ENCODE peak calls at places on chromosomes 2 and 18, in nine cellular contexts. One of them, this sample, is unnamed.

GRCh38 chr2:236661064-236661761 is 91.6 kb downstream of the ACKR3 start:
- DNase-seq in right cardiac atrium: no peak
- DNase-seq in effector memory CD4-positive, alpha-beta T cell: no peak
- DNase-seq in uterus: no peak
- DNase-seq in aorta: no peak
- DNase-seq in HL-60: no peak
- DNase-seq in pancreas: no peak
- DNase-seq in hepatocyte: peak
- DNase-seq in body of pancreas: no peak
- DNase-seq in this sample: no peak

GRCh38 chr2:70553334-70553583 is 367 bp downstream of the TGFA start:
- DNase-seq in pancreas: peak
- DNase-seq in body of pancreas: peak
- DNase-seq in right cardiac atrium: no peak
- DNase-seq in HL-60: no peak
- DNase-seq in effector memory CD4-positive, alpha-beta T cell: no peak
- DNase-seq in hepatocyte: peak
- DNase-seq in aorta: peak
- DNase-seq in uterus: no peak
- DNase-seq in this sample: no peak

GRCh38 chr2:143792602-143793001 is 663.4 kb downstream of the ARHGAP15 start:
- DNase-seq in uterus: no peak
- DNase-seq in hepatocyte: no peak
- DNase-seq in HL-60: no peak
- DNase-seq in body of pancreas: no peak
- DNase-seq in effector memory CD4-positive, alpha-beta T cell: no peak
- DNase-seq in right cardiac atrium: no peak
- DNase-seq in pancreas: no peak
- DNase-seq in aorta: no peak
- DNase-seq in this sample: no peak

GRCh38 chr2:937530-937929 is 13.1 kb upstream of the SNTG2 start:
- DNase-seq in pancreas: no peak
- DNase-seq in right cardiac atrium: no peak
- DNase-seq in uterus: no peak
- DNase-seq in hepatocyte: no peak
- DNase-seq in body of pancreas: no peak
- DNase-seq in HL-60: no peak
- DNase-seq in effector memory CD4-positive, alpha-beta T cell: no peak
- DNase-seq in aorta: no peak
- DNase-seq in this sample: no peak

GRCh38 chr2:135225781-135226180 is 173.7 kb downstream of the RAB3GAP1 start:
- DNase-seq in right cardiac atrium: no peak
- DNase-seq in effector memory CD4-positive, alpha-beta T cell: no peak
- DNase-seq in HL-60: no peak
- DNase-seq in body of pancreas: no peak
- DNase-seq in pancreas: no peak
- DNase-seq in aorta: no peak
- DNase-seq in uterus: no peak
- DNase-seq in hepatocyte: no peak
- DNase-seq in this sample: no peak

GRCh38 chr2:217060516-217060915 is 200.7 kb upstream of the TNP1 start:
- DNase-seq in aorta: no peak
- DNase-seq in right cardiac atrium: no peak
- DNase-seq in effector memory CD4-positive, alpha-beta T cell: no peak
- DNase-seq in body of pancreas: no peak
- DNase-seq in hepatocyte: no peak
- DNase-seq in uterus: no peak
- DNase-seq in pancreas: no peak
- DNase-seq in HL-60: no peak
- DNase-seq in this sample: no peak

GRCh38 chr2:68059769-68060525 is 2.9 kb downstream of the C1D start:
- DNase-seq in aorta: no peak
- DNase-seq in hepatocyte: no peak
- DNase-seq in right cardiac atrium: no peak
- DNase-seq in effector memory CD4-positive, alpha-beta T cell: no peak
- DNase-seq in uterus: no peak
- DNase-seq in body of pancreas: no peak
- DNase-seq in pancreas: no peak
- DNase-seq in HL-60: no peak
- DNase-seq in this sample: no peak

GRCh38 chr18:77054606-77055428 is 77.8 kb downstream of the MBP start:
- DNase-seq in HL-60: peak
- DNase-seq in uterus: peak
- DNase-seq in body of pancreas: peak
- DNase-seq in aorta: peak
- DNase-seq in effector memory CD4-positive, alpha-beta T cell: peak
- DNase-seq in right cardiac atrium: peak
- DNase-seq in hepatocyte: peak
- DNase-seq in pancreas: peak
- DNase-seq in this sample: peak

GRCh38 chr2:54942373-54942772 is 107.9 kb downstream of the RTN4 start:
- DNase-seq in hepatocyte: no peak
- DNase-seq in uterus: no peak
- DNase-seq in pancreas: no peak
- DNase-seq in HL-60: no peak
- DNase-seq in effector memory CD4-positive, alpha-beta T cell: no peak
- DNase-seq in body of pancreas: no peak
- DNase-seq in right cardiac atrium: no peak
- DNase-seq in aorta: no peak
- DNase-seq in this sample: no peak

GRCh38 chr2:221808488-221808887 is 236.4 kb upstream of the EPHA4 start:
- DNase-seq in pancreas: no peak
- DNase-seq in effector memory CD4-positive, alpha-beta T cell: no peak
- DNase-seq in body of pancreas: no peak
- DNase-seq in right cardiac atrium: no peak
- DNase-seq in aorta: no peak
- DNase-seq in hepatocyte: no peak
- DNase-seq in uterus: no peak
- DNase-seq in HL-60: no peak
- DNase-seq in this sample: no peak

GRCh38 chr2:74836675-74837401 is 2.9 kb downstream of the HK2 start:
- DNase-seq in right cardiac atrium: no peak
- DNase-seq in pancreas: no peak
- DNase-seq in uterus: no peak
- DNase-seq in aorta: no peak
- DNase-seq in HL-60: no peak
- DNase-seq in hepatocyte: no peak
- DNase-seq in body of pancreas: no peak
- DNase-seq in effector memory CD4-positive, alpha-beta T cell: no peak
- DNase-seq in this sample: no peak

GRCh38 chr2:74833418-74834233 is at the start of gene HK2:
- DNase-seq in hepatocyte: peak
- DNase-seq in body of pancreas: peak
- DNase-seq in pancreas: peak
- DNase-seq in right cardiac atrium: peak
- DNase-seq in uterus: peak
- DNase-seq in effector memory CD4-positive, alpha-beta T cell: peak
- DNase-seq in HL-60: peak
- DNase-seq in aorta: peak
- DNase-seq in this sample: peak

GRCh38 chr2:74831693-74832530 is 2.0 kb upstream of the HK2 start:
- DNase-seq in HL-60: no peak
- DNase-seq in uterus: no peak
- DNase-seq in body of pancreas: no peak
- DNase-seq in hepatocyte: peak
- DNase-seq in aorta: no peak
- DNase-seq in right cardiac atrium: no peak
- DNase-seq in effector memory CD4-positive, alpha-beta T cell: no peak
- DNase-seq in pancreas: no peak
- DNase-seq in this sample: no peak

GRCh38 chr2:74835831-74836674 is 2.1 kb downstream of the HK2 start:
- DNase-seq in pancreas: no peak
- DNase-seq in aorta: no peak
- DNase-seq in hepatocyte: peak
- DNase-seq in right cardiac atrium: no peak
- DNase-seq in body of pancreas: no peak
- DNase-seq in effector memory CD4-positive, alpha-beta T cell: no peak
- DNase-seq in uterus: no peak
- DNase-seq in HL-60: no peak
- DNase-seq in this sample: no peak

GRCh38 chr2:74834806-74835755 is 1.2 kb downstream of the HK2 start:
- DNase-seq in effector memory CD4-positive, alpha-beta T cell: peak
- DNase-seq in aorta: peak
- DNase-seq in HL-60: peak
- DNase-seq in body of pancreas: peak
- DNase-seq in pancreas: peak
- DNase-seq in uterus: no peak
- DNase-seq in right cardiac atrium: peak
- DNase-seq in hepatocyte: peak
- DNase-seq in this sample: peak
- H3K27ac ChIP-seq in effector memory CD4-positive, alpha-beta T cell: peak
- H3K27ac ChIP-seq in aorta: no peak
- H3K27ac ChIP-seq in HL-60: peak
- H3K27ac ChIP-seq in body of pancreas: peak
- H3K27ac ChIP-seq in pancreas: no peak
- H3K27ac ChIP-seq in uterus: no peak
- H3K27ac ChIP-seq in right cardiac atrium: no peak
- H3K27ac ChIP-seq in hepatocyte: peak
- H3K27ac ChIP-seq in this sample: peak

GRCh38 chr2:112087346-112088020 is 32.4 kb downstream of the TMEM87B start:
- DNase-seq in uterus: no peak
- DNase-seq in effector memory CD4-positive, alpha-beta T cell: no peak
- DNase-seq in pancreas: no peak
- DNase-seq in right cardiac atrium: no peak
- DNase-seq in hepatocyte: no peak
- DNase-seq in HL-60: no peak
- DNase-seq in aorta: no peak
- DNase-seq in body of pancreas: no peak
- DNase-seq in this sample: no peak
- H3K27ac ChIP-seq in uterus: no peak
- H3K27ac ChIP-seq in effector memory CD4-positive, alpha-beta T cell: no peak
- H3K27ac ChIP-seq in pancreas: no peak
- H3K27ac ChIP-seq in right cardiac atrium: no peak
- H3K27ac ChIP-seq in hepatocyte: no peak
- H3K27ac ChIP-seq in HL-60: no peak
- H3K27ac ChIP-seq in aorta: no peak
- H3K27ac ChIP-seq in body of pancreas: no peak
- H3K27ac ChIP-seq in this sample: no peak

GRCh38 chr18:58314284-58314683 is 270.3 kb downstream of the NEDD4L start:
- DNase-seq in uterus: peak
- DNase-seq in HL-60: peak
- DNase-seq in right cardiac atrium: peak
- DNase-seq in aorta: peak
- DNase-seq in pancreas: no peak
- DNase-seq in effector memory CD4-positive, alpha-beta T cell: no peak
- DNase-seq in body of pancreas: peak
- DNase-seq in hepatocyte: peak
- DNase-seq in this sample: no peak

GRCh38 chr18:58313491-58314032 is 269.5 kb downstream of the NEDD4L start:
- DNase-seq in aorta: no peak
- DNase-seq in effector memory CD4-positive, alpha-beta T cell: no peak
- DNase-seq in pancreas: peak
- DNase-seq in right cardiac atrium: peak
- DNase-seq in body of pancreas: peak
- DNase-seq in hepatocyte: no peak
- DNase-seq in HL-60: no peak
- DNase-seq in uterus: no peak
- DNase-seq in this sample: no peak

GRCh38 chr18:58315739-58316215 is 271.8 kb downstream of the NEDD4L start:
- DNase-seq in hepatocyte: no peak
- DNase-seq in effector memory CD4-positive, alpha-beta T cell: no peak
- DNase-seq in uterus: peak
- DNase-seq in aorta: no peak
- DNase-seq in pancreas: no peak
- DNase-seq in right cardiac atrium: peak
- DNase-seq in body of pancreas: peak
- DNase-seq in HL-60: no peak
- DNase-seq in this sample: no peak

GRCh38 chr18:58316400-58316942 is 272.4 kb downstream of the NEDD4L start:
- DNase-seq in pancreas: no peak
- DNase-seq in body of pancreas: no peak
- DNase-seq in aorta: no peak
- DNase-seq in effector memory CD4-positive, alpha-beta T cell: no peak
- DNase-seq in uterus: no peak
- DNase-seq in HL-60: no peak
- DNase-seq in right cardiac atrium: no peak
- DNase-seq in hepatocyte: no peak
- DNase-seq in this sample: no peak

DNA sequence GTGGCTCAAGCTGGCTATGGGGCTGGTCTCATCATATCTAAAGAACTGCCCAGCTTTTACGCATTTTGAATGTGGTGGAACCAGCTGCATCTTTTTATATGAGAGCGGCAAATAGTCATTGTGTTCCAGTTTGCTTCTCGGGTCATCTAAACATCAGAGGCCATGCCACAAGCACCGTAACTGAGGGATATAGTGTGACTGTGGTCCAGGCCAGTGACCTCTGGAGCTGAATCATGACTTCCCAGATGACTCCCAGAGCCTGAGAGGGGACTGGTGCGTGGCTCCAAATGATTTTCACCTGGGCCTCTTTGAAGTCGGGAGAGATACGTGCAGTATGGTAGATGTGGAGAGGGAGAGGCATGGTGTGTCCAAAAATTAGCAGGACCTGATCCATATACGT is 271.0 kb downstream of the NEDD4L start:
- DNase-seq in effector memory CD4-positive, alpha-beta T cell: no peak
- DNase-seq in body of pancreas: no peak
- DNase-seq in pancreas: no peak
- DNase-seq in hepatocyte: no peak
- DNase-seq in HL-60: no peak
- DNase-seq in aorta: no peak
- DNase-seq in right cardiac atrium: no peak
- DNase-seq in uterus: no peak
- DNase-seq in this sample: no peak
- H3K27ac ChIP-seq in effector memory CD4-positive, alpha-beta T cell: no peak
- H3K27ac ChIP-seq in body of pancreas: peak
- H3K27ac ChIP-seq in pancreas: peak
- H3K27ac ChIP-seq in hepatocyte: peak
- H3K27ac ChIP-seq in HL-60: no peak
- H3K27ac ChIP-seq in aorta: no peak
- H3K27ac ChIP-seq in right cardiac atrium: peak
- H3K27ac ChIP-seq in uterus: peak
- H3K27ac ChIP-seq in this sample: no peak

GRCh38 chr2:213265679-213266078 is 18.6 kb upstream of the SPAG16 start:
- DNase-seq in aorta: no peak
- DNase-seq in HL-60: no peak
- DNase-seq in uterus: no peak
- DNase-seq in body of pancreas: no peak
- DNase-seq in hepatocyte: no peak
- DNase-seq in pancreas: no peak
- DNase-seq in effector memory CD4-positive, alpha-beta T cell: no peak
- DNase-seq in right cardiac atrium: no peak
- DNase-seq in this sample: no peak

GRCh38 chr2:213261715-213262114 is 22.5 kb upstream of the SPAG16 start:
- DNase-seq in effector memory CD4-positive, alpha-beta T cell: no peak
- DNase-seq in right cardiac atrium: no peak
- DNase-seq in aorta: no peak
- DNase-seq in body of pancreas: no peak
- DNase-seq in HL-60: no peak
- DNase-seq in uterus: no peak
- DNase-seq in hepatocyte: no peak
- DNase-seq in pancreas: no peak
- DNase-seq in this sample: no peak

GRCh38 chr2:213271947-213272346 is 12.3 kb upstream of the SPAG16 start:
- DNase-seq in effector memory CD4-positive, alpha-beta T cell: no peak
- DNase-seq in pancreas: no peak
- DNase-seq in right cardiac atrium: no peak
- DNase-seq in HL-60: no peak
- DNase-seq in hepatocyte: no peak
- DNase-seq in body of pancreas: no peak
- DNase-seq in uterus: no peak
- DNase-seq in aorta: no peak
- DNase-seq in this sample: no peak

GRCh38 chr2:213261237-213261636 is 23.0 kb upstream of the SPAG16 start:
- DNase-seq in effector memory CD4-positive, alpha-beta T cell: no peak
- DNase-seq in pancreas: no peak
- DNase-seq in body of pancreas: no peak
- DNase-seq in aorta: no peak
- DNase-seq in HL-60: no peak
- DNase-seq in uterus: no peak
- DNase-seq in hepatocyte: no peak
- DNase-seq in right cardiac atrium: no peak
- DNase-seq in this sample: no peak

GRCh38 chr2:213266421-213266820 is 17.8 kb upstream of the SPAG16 start:
- DNase-seq in effector memory CD4-positive, alpha-beta T cell: no peak
- DNase-seq in right cardiac atrium: no peak
- DNase-seq in uterus: no peak
- DNase-seq in pancreas: no peak
- DNase-seq in aorta: no peak
- DNase-seq in hepatocyte: no peak
- DNase-seq in body of pancreas: no peak
- DNase-seq in HL-60: no peak
- DNase-seq in this sample: no peak
- H3K27ac ChIP-seq in effector memory CD4-positive, alpha-beta T cell: no peak
- H3K27ac ChIP-seq in right cardiac atrium: no peak
- H3K27ac ChIP-seq in uterus: no peak
- H3K27ac ChIP-seq in pancreas: no peak
- H3K27ac ChIP-seq in aorta: no peak
- H3K27ac ChIP-seq in hepatocyte: no peak
- H3K27ac ChIP-seq in body of pancreas: no peak
- H3K27ac ChIP-seq in HL-60: no peak
- H3K27ac ChIP-seq in this sample: no peak